ENCODE peak calls at places on chromosomes 1 and 21, in nine cellular contexts. J, B, Y, F, V, S, A, U and L are unnamed samples.
A peak's percentile ranks its signal among the peaks of the same experiment; 100 is the strongest.

GRCh38 chr1:93061895-93062792 is 16.9 kb upstream of the MTF2 start:
- DNase-seq in J (peak; percentile 51), V (no peak), S (no peak), A (peak; percentile 67), B (no peak), Y (no peak), F (no peak), U (peak; percentile 64), L (peak; percentile 20)

GRCh38 chr1:17119744-17120482 is 662 bp upstream of the PADI2 start:
- DNase-seq in F (no peak), S (peak; percentile 82), A (no peak), Y (no peak), U (peak; percentile 85), J (no peak), B (no peak), V (no peak), L (no peak)

GRCh38 chr1:31394628-31395193 is 18.3 kb upstream of the SERINC2 start:
- DNase-seq in B (peak; percentile 95), F (no peak), A (peak; percentile 93), Y (no peak), V (peak; percentile 84), U (peak; percentile 94), S (peak; percentile 93), J (peak; percentile 82), L (peak; percentile 60)

GRCh38 chr1:48761411-48761810 is 15.3 kb downstream of the BEND5 start:
- DNase-seq in A (peak; percentile 46), S (no peak), Y (peak; percentile 59), J (no peak), V (no peak), U (no peak), B (no peak), F (peak; percentile 44), L (no peak)

GRCh38 chr1:192983349-192983980 is 75.7 kb downstream of the UCHL5 start:
- DNase-seq in F (no peak), U (no peak), V (no peak), B (no peak), S (no peak), J (peak; percentile 35), A (peak; percentile 67), Y (no peak), L (no peak)

GRCh38 chr21:38037416-38037815 is 121.2 kb upstream of the KCNJ6 start:
- DNase-seq in S (no peak), B (no peak), U (no peak), F (no peak), J (no peak), V (no peak), Y (no peak), A (peak; percentile 49), L (no peak)

GRCh38 chr1:226131639-226132038 is 54.9 kb downstream of the ACBD3 start:
- DNase-seq in B (no peak), S (peak; percentile 44), Y (no peak), V (no peak), U (no peak), J (no peak), A (no peak), F (no peak), L (no peak)

GRCh38 chr1:20198918-20199317 is 12.6 kb upstream of the PLA2G2C start:
- DNase-seq in S (no peak), A (no peak), Y (no peak), V (no peak), F (no peak), J (no peak), B (no peak), U (no peak), L (no peak)

GRCh38 chr1:178664278-178664677 is 60.8 kb upstream of the RALGPS2 start:
- DNase-seq in S (no peak), U (no peak), Y (no peak), B (no peak), A (no peak), F (no peak), V (no peak), J (no peak), L (no peak)

GRCh38 chr1:92934395-92935378 is 26.6 kb downstream of the DIPK1A start:
- DNase-seq in J (no peak), F (peak; percentile 98), V (peak; percentile 53), S (no peak), B (peak; percentile 73), Y (peak; percentile 95), U (no peak), A (peak; percentile 2), L (no peak)

GRCh38 chr1:111399792-111400610 is 27.5 kb downstream of the OVGP1 start:
- DNase-seq in B (peak; percentile 30), J (peak; percentile 45), U (peak; percentile 45), F (peak; percentile 26), Y (peak; percentile 14), S (no peak), A (peak; percentile 78), V (peak; percentile 92), L (no peak)

GRCh38 chr1:88079036-88079435 is 605.0 kb upstream of the PKN2 start:
- DNase-seq in Y (no peak), V (no peak), F (no peak), U (peak; percentile 50), S (no peak), A (peak; percentile 31), J (no peak), B (no peak), L (no peak)

GRCh38 chr1:20632386-20632785 is 872 bp upstream of the PINK1 start:
- DNase-seq in B (no peak), F (no peak), Y (no peak), V (no peak), S (no peak), A (no peak), J (no peak), U (no peak), L (no peak)